ENCODE peak calls at places on chromosomes 11 and 22, in eight cellular contexts. One of them, this sample, is unnamed.

GRCh38 chr11:70567680-70568503 is 169.6 kb downstream of the CTTN start:
- DNase-seq in skeletal muscle cell: no peak
- DNase-seq in AML-193: no peak
- DNase-seq in fibroblast of the conjunctiva: no peak
- DNase-seq in hepatic stellate cell: peak
- DNase-seq in HTR-8/SVneo: no peak
- DNase-seq in fibroblast of lung: peak
- DNase-seq in uterus: peak
- DNase-seq in this sample: no peak

GRCh38 chr11:100581318-100581717 is 105.8 kb upstream of the ARHGAP42 start:
- DNase-seq in skeletal muscle cell: no peak
- DNase-seq in AML-193: no peak
- DNase-seq in fibroblast of the conjunctiva: no peak
- DNase-seq in hepatic stellate cell: no peak
- DNase-seq in HTR-8/SVneo: no peak
- DNase-seq in fibroblast of lung: no peak
- DNase-seq in uterus: no peak
- DNase-seq in this sample: no peak

GRCh38 chr22:27994481-27995331 is 75.7 kb upstream of the PITPNB start:
- DNase-seq in skeletal muscle cell: no peak
- DNase-seq in AML-193: no peak
- DNase-seq in fibroblast of the conjunctiva: no peak
- DNase-seq in hepatic stellate cell: no peak
- DNase-seq in HTR-8/SVneo: no peak
- DNase-seq in fibroblast of lung: no peak
- DNase-seq in uterus: peak
- DNase-seq in this sample: no peak

GRCh38 chr11:1892116-1892515 is 421 bp upstream of the PRR33 start:
- DNase-seq in skeletal muscle cell: no peak
- DNase-seq in AML-193: no peak
- DNase-seq in fibroblast of the conjunctiva: no peak
- DNase-seq in hepatic stellate cell: no peak
- DNase-seq in HTR-8/SVneo: no peak
- DNase-seq in fibroblast of lung: no peak
- DNase-seq in uterus: no peak
- DNase-seq in this sample: no peak

GRCh38 chr11:57377098-57377497 is 3.9 kb downstream of the PRG3 start:
- DNase-seq in skeletal muscle cell: no peak
- DNase-seq in AML-193: no peak
- DNase-seq in fibroblast of the conjunctiva: no peak
- DNase-seq in hepatic stellate cell: no peak
- DNase-seq in HTR-8/SVneo: no peak
- DNase-seq in fibroblast of lung: no peak
- DNase-seq in uterus: no peak
- DNase-seq in this sample: no peak

GRCh38 chr11:45620243-45620642 is 45.2 kb downstream of the CHST1 start:
- DNase-seq in skeletal muscle cell: no peak
- DNase-seq in AML-193: no peak
- DNase-seq in fibroblast of the conjunctiva: no peak
- DNase-seq in hepatic stellate cell: no peak
- DNase-seq in HTR-8/SVneo: no peak
- DNase-seq in fibroblast of lung: no peak
- DNase-seq in uterus: no peak
- DNase-seq in this sample: no peak

GRCh38 chr22:49881856-49882255 is 28.2 kb downstream of the ZBED4 start:
- DNase-seq in skeletal muscle cell: no peak
- DNase-seq in AML-193: no peak
- DNase-seq in fibroblast of the conjunctiva: no peak
- DNase-seq in hepatic stellate cell: no peak
- DNase-seq in HTR-8/SVneo: no peak
- DNase-seq in fibroblast of lung: no peak
- DNase-seq in uterus: no peak
- DNase-seq in this sample: no peak

GRCh38 chr11:131668867-131669780 is 298.7 kb downstream of the NTM start:
- DNase-seq in skeletal muscle cell: no peak
- DNase-seq in AML-193: peak
- DNase-seq in fibroblast of the conjunctiva: peak
- DNase-seq in hepatic stellate cell: peak
- DNase-seq in HTR-8/SVneo: no peak
- DNase-seq in fibroblast of lung: peak
- DNase-seq in uterus: no peak
- DNase-seq in this sample: peak

GRCh38 chr11:57085604-57086003 is 96.1 kb upstream of the LRRC55 start:
- DNase-seq in skeletal muscle cell: no peak
- DNase-seq in AML-193: no peak
- DNase-seq in fibroblast of the conjunctiva: no peak
- DNase-seq in hepatic stellate cell: no peak
- DNase-seq in HTR-8/SVneo: no peak
- DNase-seq in fibroblast of lung: peak
- DNase-seq in uterus: no peak
- DNase-seq in this sample: peak

GRCh38 chr11:113411536-113411935 is 24.0 kb downstream of the ANKK1 start:
- DNase-seq in skeletal muscle cell: no peak
- DNase-seq in AML-193: no peak
- DNase-seq in fibroblast of the conjunctiva: no peak
- DNase-seq in hepatic stellate cell: no peak
- DNase-seq in HTR-8/SVneo: no peak
- DNase-seq in fibroblast of lung: no peak
- DNase-seq in uterus: no peak
- DNase-seq in this sample: no peak

GRCh38 chr11:94297967-94298576 is 6.3 kb upstream of the IZUMO1R start:
- DNase-seq in skeletal muscle cell: no peak
- DNase-seq in AML-193: no peak
- DNase-seq in fibroblast of the conjunctiva: no peak
- DNase-seq in hepatic stellate cell: no peak
- DNase-seq in HTR-8/SVneo: no peak
- DNase-seq in fibroblast of lung: no peak
- DNase-seq in uterus: no peak
- DNase-seq in this sample: no peak

GRCh38 chr22:27844656-27845602 is 43.4 kb upstream of the MN1 start:
- DNase-seq in skeletal muscle cell: no peak
- DNase-seq in AML-193: no peak
- DNase-seq in fibroblast of the conjunctiva: no peak
- DNase-seq in hepatic stellate cell: no peak
- DNase-seq in HTR-8/SVneo: no peak
- DNase-seq in fibroblast of lung: no peak
- DNase-seq in uterus: peak
- DNase-seq in this sample: no peak

GRCh38 chr11:71235719-71236118 is 16.7 kb downstream of the SHANK2 start:
- DNase-seq in skeletal muscle cell: no peak
- DNase-seq in AML-193: no peak
- DNase-seq in fibroblast of the conjunctiva: no peak
- DNase-seq in hepatic stellate cell: no peak
- DNase-seq in HTR-8/SVneo: no peak
- DNase-seq in fibroblast of lung: no peak
- DNase-seq in uterus: no peak
- DNase-seq in this sample: no peak

GRCh38 chr11:35049906-35050531 is 89.0 kb upstream of the CD44 start:
- DNase-seq in skeletal muscle cell: no peak
- DNase-seq in AML-193: no peak
- DNase-seq in fibroblast of the conjunctiva: no peak
- DNase-seq in hepatic stellate cell: no peak
- DNase-seq in HTR-8/SVneo: no peak
- DNase-seq in fibroblast of lung: no peak
- DNase-seq in uterus: no peak
- DNase-seq in this sample: no peak

GRCh38 chr11:59607703-59608454 is 7.7 kb downstream of the OSBP start:
- DNase-seq in skeletal muscle cell: no peak
- DNase-seq in AML-193: no peak
- DNase-seq in fibroblast of the conjunctiva: no peak
- DNase-seq in hepatic stellate cell: no peak
- DNase-seq in HTR-8/SVneo: no peak
- DNase-seq in fibroblast of lung: no peak
- DNase-seq in uterus: no peak
- DNase-seq in this sample: no peak

GRCh38 chr11:112834277-112834755 is 126.9 kb upstream of the NCAM1 start:
- DNase-seq in skeletal muscle cell: no peak
- DNase-seq in AML-193: no peak
- DNase-seq in fibroblast of the conjunctiva: no peak
- DNase-seq in hepatic stellate cell: no peak
- DNase-seq in HTR-8/SVneo: no peak
- DNase-seq in fibroblast of lung: no peak
- DNase-seq in uterus: no peak
- DNase-seq in this sample: no peak

GRCh38 chr11:61125310-61125684 is 23.0 kb downstream of the CD5 start:
- DNase-seq in skeletal muscle cell: no peak
- DNase-seq in AML-193: no peak
- DNase-seq in fibroblast of the conjunctiva: no peak
- DNase-seq in hepatic stellate cell: no peak
- DNase-seq in HTR-8/SVneo: no peak
- DNase-seq in fibroblast of lung: no peak
- DNase-seq in uterus: no peak
- DNase-seq in this sample: no peak

GRCh38 chr11:16771350-16772140 is 33.1 kb downstream of the C11orf58 start:
- DNase-seq in skeletal muscle cell: no peak
- DNase-seq in AML-193: no peak
- DNase-seq in fibroblast of the conjunctiva: no peak
- DNase-seq in hepatic stellate cell: no peak
- DNase-seq in HTR-8/SVneo: no peak
- DNase-seq in fibroblast of lung: no peak
- DNase-seq in uterus: no peak
- DNase-seq in this sample: no peak

GRCh38 chr22:35312198-35313059 is 12.7 kb downstream of the TOM1 start:
- DNase-seq in skeletal muscle cell: no peak
- DNase-seq in AML-193: no peak
- DNase-seq in fibroblast of the conjunctiva: no peak
- DNase-seq in hepatic stellate cell: no peak
- DNase-seq in HTR-8/SVneo: no peak
- DNase-seq in fibroblast of lung: peak
- DNase-seq in uterus: no peak
- DNase-seq in this sample: peak

GRCh38 chr11:57300785-57301184 is 24.0 kb downstream of the TNKS1BP1 start:
- DNase-seq in skeletal muscle cell: no peak
- DNase-seq in AML-193: no peak
- DNase-seq in fibroblast of the conjunctiva: no peak
- DNase-seq in hepatic stellate cell: no peak
- DNase-seq in HTR-8/SVneo: no peak
- DNase-seq in fibroblast of lung: no peak
- DNase-seq in uterus: no peak
- DNase-seq in this sample: no peak

GRCh38 chr11:831132-831864 is 1.5 kb upstream of the CD151 start:
- DNase-seq in skeletal muscle cell: no peak
- DNase-seq in AML-193: no peak
- DNase-seq in fibroblast of the conjunctiva: no peak
- DNase-seq in hepatic stellate cell: no peak
- DNase-seq in HTR-8/SVneo: no peak
- DNase-seq in fibroblast of lung: peak
- DNase-seq in uterus: no peak
- DNase-seq in this sample: peak

GRCh38 chr11:27968461-27968860 is 139.5 kb downstream of the KIF18A start:
- DNase-seq in skeletal muscle cell: no peak
- DNase-seq in AML-193: no peak
- DNase-seq in fibroblast of the conjunctiva: no peak
- DNase-seq in hepatic stellate cell: no peak
- DNase-seq in HTR-8/SVneo: no peak
- DNase-seq in fibroblast of lung: no peak
- DNase-seq in uterus: no peak
- DNase-seq in this sample: no peak

GRCh38 chr11:72629266-72629665 is 45.0 kb downstream of the PDE2A start:
- DNase-seq in skeletal muscle cell: no peak
- DNase-seq in AML-193: no peak
- DNase-seq in fibroblast of the conjunctiva: no peak
- DNase-seq in hepatic stellate cell: peak
- DNase-seq in HTR-8/SVneo: no peak
- DNase-seq in fibroblast of lung: no peak
- DNase-seq in uterus: no peak
- DNase-seq in this sample: no peak

GRCh38 chr11:128848815-128849455 is 18.2 kb downstream of the KCNJ1 start:
- DNase-seq in skeletal muscle cell: no peak
- DNase-seq in AML-193: peak
- DNase-seq in fibroblast of the conjunctiva: no peak
- DNase-seq in hepatic stellate cell: peak
- DNase-seq in HTR-8/SVneo: peak
- DNase-seq in fibroblast of lung: peak
- DNase-seq in uterus: no peak
- DNase-seq in this sample: peak

GRCh38 chr11:2673871-2674471 is 25.8 kb downstream of the KCNQ1OT1 start:
- DNase-seq in skeletal muscle cell: no peak
- DNase-seq in AML-193: no peak
- DNase-seq in fibroblast of the conjunctiva: no peak
- DNase-seq in hepatic stellate cell: no peak
- DNase-seq in HTR-8/SVneo: no peak
- DNase-seq in fibroblast of lung: no peak
- DNase-seq in uterus: peak
- DNase-seq in this sample: no peak

GRCh38 chr11:120339394-120339890 is 3.2 kb downstream of the ARHGEF12 start:
- DNase-seq in skeletal muscle cell: no peak
- DNase-seq in AML-193: no peak
- DNase-seq in fibroblast of the conjunctiva: no peak
- DNase-seq in hepatic stellate cell: peak
- DNase-seq in HTR-8/SVneo: no peak
- DNase-seq in fibroblast of lung: peak
- DNase-seq in uterus: no peak
- DNase-seq in this sample: peak